ENCODE peak calls at places on chromosome 13, in four cellular contexts. One of them, this sample, is unnamed.

GRCh38 chr13:101709952-101710351 is 257.5 kb downstream of the ITGBL1 start:
- DNase-seq in heart left ventricle: no peak
- DNase-seq in H9: no peak
- DNase-seq in hepatocyte: no peak
- DNase-seq in this sample: no peak

GRCh38 chr13:73303858-73304257 is 245.1 kb downstream of the KLF5 start:
- DNase-seq in heart left ventricle: no peak
- DNase-seq in H9: peak
- DNase-seq in hepatocyte: no peak
- DNase-seq in this sample: no peak

GRCh38 chr13:113428871-113429607 is 24.2 kb downstream of the ADPRHL1 start:
- DNase-seq in H9: no peak
- DNase-seq in hepatocyte: no peak
- DNase-seq in heart left ventricle: no peak
- DNase-seq in this sample: no peak

GRCh38 chr13:23674795-23675640 is 104.8 kb downstream of the TNFRSF19 start:
- DNase-seq in hepatocyte: peak
- DNase-seq in heart left ventricle: no peak
- DNase-seq in H9: no peak
- DNase-seq in this sample: no peak

GRCh38 chr13:21101865-21102576 is 40.6 kb upstream of the LATS2 start:
- DNase-seq in hepatocyte: no peak
- DNase-seq in heart left ventricle: no peak
- DNase-seq in H9: no peak
- DNase-seq in this sample: no peak

GRCh38 chr13:103194871-103195270 is 128.7 kb upstream of the SLC10A2 start:
- DNase-seq in hepatocyte: no peak
- DNase-seq in H9: no peak
- DNase-seq in heart left ventricle: no peak
- DNase-seq in this sample: no peak

GRCh38 chr13:26133286-26133685 is 81.5 kb upstream of the SHISA2 start:
- DNase-seq in hepatocyte: no peak
- DNase-seq in heart left ventricle: no peak
- DNase-seq in H9: no peak
- DNase-seq in this sample: no peak

GRCh38 chr13:62613819-62614218 is 1198.2 kb upstream of the PCDH20 start:
- DNase-seq in heart left ventricle: no peak
- DNase-seq in H9: no peak
- DNase-seq in hepatocyte: no peak
- DNase-seq in this sample: no peak

GRCh38 chr13:45615501-45616101 is at the start of gene ERICH6B:
- DNase-seq in H9: peak
- DNase-seq in hepatocyte: peak
- DNase-seq in heart left ventricle: no peak
- DNase-seq in this sample: no peak

GRCh38 chr13:90710355-90710754 is 637.1 kb upstream of the MIR17HG start:
- DNase-seq in heart left ventricle: no peak
- DNase-seq in hepatocyte: no peak
- DNase-seq in H9: no peak
- DNase-seq in this sample: no peak

GRCh38 chr13:48817166-48817802 is 158.4 kb upstream of the FNDC3A start:
- DNase-seq in hepatocyte: no peak
- DNase-seq in H9: no peak
- DNase-seq in heart left ventricle: no peak
- DNase-seq in this sample: no peak

GRCh38 chr13:103883698-103884097 is 817.5 kb upstream of the SLC10A2 start:
- DNase-seq in heart left ventricle: no peak
- DNase-seq in hepatocyte: peak
- DNase-seq in H9: no peak
- DNase-seq in this sample: no peak

GRCh38 chr13:67095621-67096020 is 134.5 kb downstream of the PCDH9 start:
- DNase-seq in hepatocyte: no peak
- DNase-seq in H9: no peak
- DNase-seq in heart left ventricle: no peak
- DNase-seq in this sample: no peak

GRCh38 chr13:43389573-43389972 is 366.2 kb downstream of the DNAJC15 start:
- DNase-seq in heart left ventricle: no peak
- DNase-seq in H9: no peak
- DNase-seq in hepatocyte: no peak
- DNase-seq in this sample: no peak

GRCh38 chr13:102089177-102089576 is 312.7 kb downstream of the FGF14 start:
- DNase-seq in heart left ventricle: no peak
- DNase-seq in H9: no peak
- DNase-seq in hepatocyte: peak
- DNase-seq in this sample: no peak

GRCh38 chr13:65063753-65064152 is 2166.4 kb downstream of the PCDH9 start:
- DNase-seq in H9: no peak
- DNase-seq in hepatocyte: no peak
- DNase-seq in heart left ventricle: no peak
- DNase-seq in this sample: no peak

GRCh38 chr13:38530492-38530891 is 156.4 kb upstream of the FREM2 start:
- DNase-seq in hepatocyte: peak
- DNase-seq in H9: no peak
- DNase-seq in heart left ventricle: no peak
- DNase-seq in this sample: no peak

GRCh38 chr13:42221321-42221720 is 50.6 kb upstream of the AKAP11 start:
- DNase-seq in hepatocyte: no peak
- DNase-seq in heart left ventricle: no peak
- DNase-seq in H9: no peak
- DNase-seq in this sample: no peak

GRCh38 chr13:101343128-101343787 is 73.0 kb downstream of the NALCN start:
- DNase-seq in H9: no peak
- DNase-seq in heart left ventricle: no peak
- DNase-seq in hepatocyte: no peak
- DNase-seq in this sample: no peak

GRCh38 chr13:106145997-106146864 is 389.2 kb downstream of the EFNB2 start:
- DNase-seq in hepatocyte: peak
- DNase-seq in H9: no peak
- DNase-seq in heart left ventricle: no peak
- DNase-seq in this sample: no peak
- TF ChIP-seq CTCF in hepatocyte: peak
- TF ChIP-seq CTCF in H9: peak
- TF ChIP-seq CTCF in heart left ventricle: no peak
- TF ChIP-seq CTCF in this sample: no peak

DNA sequence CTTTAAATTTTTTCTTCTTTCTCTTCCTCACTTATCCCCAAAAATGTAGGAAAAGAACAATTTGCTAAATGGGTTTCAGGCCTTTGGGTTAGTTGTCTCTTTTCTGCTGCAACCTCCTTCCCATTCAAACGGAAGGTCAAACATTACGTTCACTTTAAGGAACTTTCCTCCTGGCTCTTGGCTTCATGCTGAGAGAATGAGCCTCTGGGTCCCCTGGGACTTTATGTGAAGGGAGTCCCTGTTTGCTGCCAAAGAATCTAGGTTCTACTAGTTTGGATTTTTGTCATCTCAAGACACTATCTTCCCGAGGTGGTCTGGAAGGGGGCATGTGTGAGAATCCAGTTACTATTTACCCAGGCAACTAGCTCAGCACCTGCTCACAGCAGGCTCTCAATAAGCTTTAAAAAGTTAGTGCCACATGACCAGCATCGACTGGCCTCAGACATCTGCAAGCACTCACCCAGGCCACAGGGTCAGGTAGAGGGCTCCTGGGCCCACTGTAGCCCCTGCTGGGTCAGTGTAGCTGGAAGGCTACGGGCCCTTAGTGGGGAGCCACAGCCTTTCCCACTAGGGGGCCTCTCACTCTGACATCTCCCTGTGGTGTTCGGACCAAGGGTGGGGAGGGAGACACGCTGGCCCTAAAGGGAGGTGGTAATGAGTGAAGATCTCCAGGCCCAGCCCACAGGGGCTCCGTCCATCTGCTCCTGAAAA is 40.5 kb downstream of the FAM124A start:
- DNase-seq in heart left ventricle: no peak
- DNase-seq in H9: no peak
- DNase-seq in hepatocyte: no peak
- DNase-seq in this sample: no peak
- TF ChIP-seq CTCF in heart left ventricle: peak
- TF ChIP-seq CTCF in H9: peak
- TF ChIP-seq CTCF in hepatocyte: no peak
- TF ChIP-seq CTCF in this sample: no peak

DNA sequence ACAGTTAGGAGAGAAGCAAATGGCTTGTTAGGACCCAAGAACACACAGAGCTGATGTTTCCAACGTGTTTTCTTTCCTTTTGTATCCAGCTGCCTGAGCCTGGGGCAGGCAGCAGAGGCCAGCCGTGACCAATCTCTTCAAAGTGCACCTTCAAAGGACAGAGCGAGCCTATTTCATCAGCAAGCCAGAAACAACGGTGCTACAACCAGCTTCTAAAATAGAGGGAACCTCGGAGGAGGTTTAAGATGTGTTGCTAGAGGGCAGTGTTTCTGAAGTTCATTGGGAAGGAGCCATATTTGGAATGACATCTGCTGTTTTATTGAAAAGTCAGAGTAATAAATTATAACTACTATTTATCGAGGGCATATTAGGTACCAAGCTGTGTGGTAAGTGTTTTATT is 56.2 kb upstream of the RFC3 start:
- DNase-seq in hepatocyte: no peak
- DNase-seq in H9: peak
- DNase-seq in heart left ventricle: no peak
- DNase-seq in this sample: no peak
- TF ChIP-seq CTCF in hepatocyte: no peak
- TF ChIP-seq CTCF in H9: peak
- TF ChIP-seq CTCF in heart left ventricle: no peak
- TF ChIP-seq CTCF in this sample: no peak

DNA sequence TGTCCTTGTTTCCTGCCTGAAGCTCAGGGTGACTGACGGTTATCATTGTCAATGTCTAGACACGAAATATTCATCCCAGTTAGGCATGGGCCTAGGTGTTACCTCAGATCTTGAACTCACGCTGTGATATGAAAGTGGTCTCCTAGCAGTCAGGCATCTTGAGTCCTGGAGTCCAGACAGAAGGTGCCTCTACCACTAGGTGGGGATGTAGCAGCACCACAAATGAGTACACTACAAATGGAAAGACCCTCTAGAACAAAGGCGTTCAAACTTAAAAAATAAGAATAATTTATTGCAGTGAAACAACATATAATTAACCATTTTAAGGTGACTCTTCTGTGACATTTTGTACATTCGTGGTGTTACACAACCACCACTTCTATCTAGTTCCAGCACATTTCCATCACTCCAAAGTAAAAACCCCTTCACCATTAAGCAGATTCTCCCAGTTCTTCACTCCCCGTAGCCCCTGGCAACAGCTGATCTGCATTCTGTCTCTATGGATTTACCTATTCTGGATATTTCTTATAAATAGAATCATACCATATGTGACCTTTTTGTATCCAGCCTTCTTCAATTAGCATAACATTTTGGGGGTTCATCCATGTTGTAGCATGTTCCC is 11.9 kb upstream of the FRY start:
- DNase-seq in heart left ventricle: no peak
- DNase-seq in H9: peak
- DNase-seq in hepatocyte: peak
- DNase-seq in this sample: no peak
- TF ChIP-seq CTCF in heart left ventricle: peak
- TF ChIP-seq CTCF in H9: peak
- TF ChIP-seq CTCF in hepatocyte: peak
- TF ChIP-seq CTCF in this sample: no peak

GRCh38 chr13:30346789-30347167 is 39.4 kb upstream of the KATNAL1 start:
- DNase-seq in heart left ventricle: no peak
- DNase-seq in hepatocyte: no peak
- DNase-seq in H9: no peak
- DNase-seq in this sample: no peak
- TF ChIP-seq CTCF in heart left ventricle: no peak
- TF ChIP-seq CTCF in hepatocyte: no peak
- TF ChIP-seq CTCF in H9: no peak
- TF ChIP-seq CTCF in this sample: no peak

This sample was measured in omental fat pad.